ENCODE peak calls at places on chromosomes 7 and 10, in six cellular contexts. P is GM04504; M is fibroblast of lung; F is WERI-Rb-1; G is left ventricle myocardium superior; N is stimulated activated CD8-positive, alpha-beta memory T cell treated with anti-CD3 and anti-CD28 coated beads, Interleukin-4, amount 100 ng/mL, for 24 hours. B is an unnamed sample.

GRCh38 chr7:26857534-26858228 is 6.7 kb downstream of the SKAP2 start:
- DNase-seq in P (no peak), M (peak), F (no peak), G (no peak), N (no peak), B (no peak)

GRCh38 chr10:8245131-8246117 is 190.9 kb downstream of the GATA3 start:
- DNase-seq in P (no peak), M (no peak), F (no peak), G (no peak), N (no peak), B (no peak)

GRCh38 chr7:32506266-32507054 is 11.2 kb downstream of the AVL9 start:
- DNase-seq in P (peak), M (peak), F (no peak), G (no peak), N (no peak), B (no peak)

GRCh38 chr10:102963237-102963886 is 45.3 kb downstream of the CNNM2 start:
- DNase-seq in P (no peak), M (no peak), F (no peak), G (no peak), N (no peak), B (no peak)

GRCh38 chr10:72164617-72165016 is 51.2 kb upstream of the ANAPC16 start:
- DNase-seq in P (no peak), M (peak), F (no peak), G (no peak), N (no peak), B (no peak)

GRCh38 chr7:75817112-75817511 is 3.5 kb upstream of the CCL24 start:
- DNase-seq in P (no peak), M (no peak), F (no peak), G (no peak), N (no peak), B (no peak)

GRCh38 chr7:54345746-54346145 is 196.4 kb upstream of the VSTM2A start:
- DNase-seq in P (no peak), M (no peak), F (no peak), G (no peak), N (no peak), B (no peak)

GRCh38 chr7:19117870-19118608 is 603 bp upstream of the TWIST1 start:
- DNase-seq in P (no peak), M (no peak), F (peak), G (no peak), N (no peak), B (no peak)

GRCh38 chr10:101577121-101577871 is 10.8 kb downstream of the POLL start:
- DNase-seq in P (no peak), M (no peak), F (no peak), G (no peak), N (no peak), B (no peak)